ENCODE peak calls at places on chromosomes 16 and 17, in four cellular contexts. J is CD8-positive, alpha-beta T cell; F is tibial artery; O is psoas muscle. N is an unnamed sample.

GRCh38 chr17:81405382-81406005 is 10.2 kb downstream of the BAHCC1 start:
- DNase-seq in F (peak; percentile 87), O (peak; percentile 71), J (no peak), N (no peak)

GRCh38 chr16:86343111-86343642 is 167.2 kb upstream of the FOXF1 start:
- DNase-seq in F (peak; percentile 65), O (peak; percentile 38), J (no peak), N (peak; percentile 42)

GRCh38 chr17:30235386-30236296 is at the start of gene SLC6A4:
- DNase-seq in O (no peak), F (no peak), J (no peak), N (no peak)

GRCh38 chr17:19278729-19279128 is 41.6 kb downstream of the EPN2 start:
- DNase-seq in O (no peak), J (no peak), F (no peak), N (no peak)

GRCh38 chr17:79661292-79662041 is 50.6 kb upstream of the RBFOX3 start:
- DNase-seq in J (no peak), F (no peak), O (no peak), N (no peak)

GRCh38 chr17:58344791-58345157 is 7.2 kb downstream of the SUPT4H1 start:
- DNase-seq in O (no peak), J (peak; percentile 77), F (no peak), N (no peak)

GRCh38 chr17:68391561-68392268 is 65.6 kb downstream of the WIPI1 start:
- DNase-seq in F (no peak), J (no peak), O (no peak), N (no peak)

GRCh38 chr17:66633322-66633965 is 201.5 kb upstream of the CACNG5 start:
- DNase-seq in O (no peak), J (no peak), F (no peak), N (no peak)

GRCh38 chr16:85908444-85908843 is 9.5 kb downstream of the IRF8 start:
- DNase-seq in F (no peak), O (no peak), J (no peak), N (no peak)

GRCh38 chr17:18213666-18214270 is 11.7 kb upstream of the LLGL1 start:
- DNase-seq in O (no peak), F (no peak), J (no peak), N (no peak)

GRCh38 chr16:57815987-57816745 is 13.9 kb upstream of the KIFC3 start:
- DNase-seq in O (peak; percentile 92), F (peak; percentile 93), J (no peak), N (peak; percentile 94)

GRCh38 chr16:87161822-87162676 is 155.1 kb downstream of the C16orf95 start:
- DNase-seq in F (no peak), O (no peak), J (no peak), N (no peak)

GRCh38 chr17:5413682-5414081 is 5.8 kb downstream of the NUP88 start:
- DNase-seq in J (no peak), F (no peak), O (no peak), N (no peak)

GRCh38 chr16:80788016-80788415 is 16.4 kb downstream of the CDYL2 start:
- DNase-seq in O (no peak), F (no peak), J (no peak), N (no peak)

GRCh38 chr16:3950343-3951193 is 70.1 kb upstream of the CREBBP start:
- DNase-seq in F (peak; percentile 92), J (no peak), O (peak; percentile 84), N (peak; percentile 88)

GRCh38 chr17:12342609-12343248 is 322.1 kb downstream of the MAP2K4 start:
- DNase-seq in F (no peak), O (no peak), J (no peak), N (no peak)

GRCh38 chr16:74606521-74607309 is at the start of gene GLG1:
- DNase-seq in F (peak; percentile 91), O (peak; percentile 92), J (peak; percentile 94), N (peak; percentile 95)

GRCh38 chr16:27769561-27770222 is 219.7 kb downstream of the KATNIP start:
- DNase-seq in F (no peak), O (no peak), J (no peak), N (no peak)

GRCh38 chr17:29291163-29291752 is 2.7 kb downstream of the NUFIP2 start:
- DNase-seq in J (no peak), F (no peak), O (no peak), N (no peak)

GRCh38 chr17:72529386-72529785 is 408.6 kb downstream of the SOX9 start:
- DNase-seq in J (no peak), F (no peak), O (no peak), N (no peak)

GRCh38 chr17:45092932-45093430 is 31.9 kb downstream of the NMT1 start:
- DNase-seq in J (no peak), O (peak; percentile 89), F (peak; percentile 95), N (no peak)

GRCh38 chr16:57984443-57985203 is 13.7 kb upstream of the CNGB1 start:
- DNase-seq in J (peak; percentile 90), O (peak; percentile 82), F (peak; percentile 74), N (peak; percentile 93)

GRCh38 chr16:745739-746138 is 4.9 kb upstream of the CIAO3 start:
- DNase-seq in J (no peak), O (no peak), F (no peak), N (peak; percentile 81)

GRCh38 chr17:43994272-43995149 is 9.9 kb upstream of the NAGS start:
- DNase-seq in J (peak; percentile 75), O (peak; percentile 66), F (no peak), N (peak; percentile 89)

GRCh38 chr16:85205747-85206471 is 93.6 kb upstream of the CIBAR2 start:
- DNase-seq in F (no peak), J (no peak), O (no peak), N (no peak)

GRCh38 chr17:49223517-49224197 is 6.9 kb downstream of the PHOSPHO1 start:
- DNase-seq in F (no peak), O (peak; percentile 54), J (peak; percentile 84), N (peak; percentile 91)

GRCh38 chr16:86664518-86665318 is 86.4 kb downstream of the FOXL1 start:
- DNase-seq in O (no peak), J (no peak), F (no peak), N (no peak)

GRCh38 chr16:66618588-66618987 is 14.1 kb downstream of the CMTM3 start:
- DNase-seq in F (no peak), O (peak; percentile 61), J (no peak), N (peak; percentile 42)

GRCh38 chr16:48164907-48165715 is 9.3 kb upstream of the ABCC12 start:
- DNase-seq in O (peak; percentile 74), J (peak; percentile 80), F (peak; percentile 64), N (peak; percentile 83)

GRCh38 chr16:85460983-85461813 is 151.9 kb upstream of the GSE1 start:
- DNase-seq in J (no peak), F (peak; percentile 47), O (peak; percentile 65), N (peak; percentile 71)

GRCh38 chr16:15457390-15457789 is 23.0 kb downstream of the BMERB1 start:
- DNase-seq in F (no peak), O (no peak), J (no peak), N (no peak)

GRCh38 chr16:47081113-47081512 is 62.6 kb downstream of the NETO2 start:
- DNase-seq in F (no peak), O (no peak), J (no peak), N (no peak)

GRCh38 chr16:29662729-29663019 is 373 bp upstream of the SPN start:
- DNase-seq in O (no peak), J (no peak), F (no peak), N (no peak)

GRCh38 chr16:79977974-79978836 is 377.7 kb upstream of the MAF start:
- DNase-seq in F (no peak), O (no peak), J (no peak), N (no peak)

GRCh38 chr16:85360323-85361277 is 248.3 kb upstream of the CIBAR2 start:
- DNase-seq in J (no peak), O (peak; percentile 63), F (no peak), N (peak; percentile 47)

GRCh38 chr16:15650698-15651161 is 685 bp downstream of the NDE1 start:
- DNase-seq in J (no peak), F (peak; percentile 46), O (no peak), N (peak; percentile 36)

GRCh38 chr17:45170280-45170975 is 8.8 kb downstream of the HEXIM2 start:
- DNase-seq in J (no peak), O (no peak), F (no peak), N (no peak)

GRCh38 chr17:76189741-76190140 is 48.7 kb upstream of the FOXJ1 start:
- DNase-seq in O (no peak), J (no peak), F (no peak), N (no peak)

GRCh38 chr17:76191891-76192290 is 48.4 kb downstream of the RNF157 start:
- DNase-seq in J (no peak), F (no peak), O (no peak), N (no peak)

GRCh38 chr17:76188213-76189060 is 47.4 kb upstream of the FOXJ1 start:
- DNase-seq in F (no peak), J (no peak), O (no peak), N (no peak)

GRCh38 chr17:76193616-76194015 is 46.7 kb downstream of the RNF157 start:
- DNase-seq in O (no peak), J (no peak), F (no peak), N (no peak)

DNA sequence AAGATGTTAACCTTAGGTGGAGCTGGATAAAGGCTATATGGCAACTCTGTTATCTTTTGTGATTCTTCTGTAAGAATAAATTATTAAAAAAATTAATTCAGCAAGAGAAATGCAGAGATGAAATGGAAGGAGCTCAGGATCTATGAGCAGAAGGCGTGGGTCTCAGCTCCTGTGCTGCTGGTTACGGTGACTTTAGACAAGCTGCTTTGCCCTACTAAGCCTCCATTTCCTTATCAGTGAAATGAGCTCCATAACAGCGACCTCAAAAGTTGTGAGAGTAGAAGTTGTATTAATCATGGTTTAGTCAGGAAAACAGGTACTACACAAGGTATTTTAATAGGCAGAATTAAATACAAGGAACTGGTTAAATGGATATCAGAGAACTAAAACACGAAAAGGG is 48.2 kb upstream of the FOXJ1 start:
- DNase-seq in O (no peak), F (no peak), J (no peak), N (no peak)
- H3K4me1 ChIP-seq in O (peaks cover 27% of the 10 kb centered on the region), F (no peaks in the 10 kb centered on the region), J (peaks cover 85% of the 10 kb centered on the region), N (peaks cover 3% of the 10 kb centered on the region)

DNA sequence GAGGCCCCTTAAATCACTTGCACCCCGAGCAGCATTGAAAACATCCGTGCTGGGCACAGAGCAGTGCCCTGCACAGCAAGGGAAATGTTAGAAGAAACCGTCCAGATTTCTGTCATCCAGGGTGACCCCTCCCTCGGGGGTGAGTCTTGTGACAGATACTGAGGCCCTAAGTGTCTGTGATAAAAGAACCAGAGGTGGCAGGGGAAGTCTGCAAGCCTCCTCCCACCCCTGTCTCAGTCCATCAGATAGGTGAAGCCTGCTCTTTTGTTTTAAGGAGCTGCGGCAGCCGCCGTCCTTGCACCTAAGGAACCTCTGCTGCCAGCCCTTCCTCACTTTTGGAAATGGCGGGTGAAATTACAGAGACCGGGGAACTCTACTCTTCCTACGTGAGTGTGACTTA is 845 bp upstream of the NAT9 start:
- DNase-seq in J (no peak), O (no peak), F (no peak), N (no peak)
- H3K4me3 ChIP-seq in J (peak overlapping the region; percentile 83), O (peak overlapping the region; percentile 94), F (peak overlapping the region; percentile 78), N (peak overlapping the region; percentile 87)

DNA sequence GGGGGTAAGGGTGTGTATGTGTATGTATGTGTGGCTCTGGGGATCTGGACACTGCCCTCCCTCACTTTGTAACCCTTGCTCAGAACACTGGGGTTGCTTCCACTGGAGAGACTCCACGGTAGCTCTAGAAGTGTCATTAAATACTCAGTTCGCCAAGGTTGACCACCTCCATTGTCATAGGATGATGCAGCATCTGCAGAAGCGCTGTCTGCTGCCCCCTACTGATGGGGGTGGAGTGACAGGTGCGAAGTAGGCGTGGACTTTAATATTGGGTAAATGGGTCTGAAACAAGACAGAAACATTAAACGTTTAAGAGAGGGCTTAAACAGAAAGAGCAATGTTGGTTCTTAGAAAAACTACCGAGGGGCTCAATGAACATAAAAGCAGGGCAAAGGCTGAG is 35.5 kb upstream of the STAC2 start:
- DNase-seq in O (no peak), J (no peak), F (no peak), N (no peak)
- TF ChIP-seq CTCF in O (peak; percentile 6), J (peak; percentile 27), F (no peak), N (no peak)

GRCh38 chr16:64409762-64410161 is 712.1 kb downstream of the CDH11 start:
- DNase-seq in J (no peak), O (no peak), F (no peak), N (no peak)
- H3K4me1 ChIP-seq in J (no peaks in the 10 kb centered on the region), O (no peaks in the 10 kb centered on the region), F (peaks cover 8% of the 10 kb centered on the region), N (no peaks in the 10 kb centered on the region)